ENCODE peak calls at places on chromosomes 2 and 18, in six cellular contexts. X is fibroblast of lung, W is OCI-LY7, D is breast epithelium, K is thoracic aorta, T is heart right ventricle. S is an unnamed sample.

GRCh38 chr2:191165190-191165643 is 14.4 kb upstream of the STAT4 start:
- DNase-seq in X (peak; percentile 85), T (no peak), D (no peak), W (peak; percentile 4), K (no peak), S (no peak)

GRCh38 chr18:31720867-31721266 is 36.5 kb upstream of the B4GALT6 start:
- DNase-seq in D (no peak), X (no peak), T (no peak), K (no peak), W (no peak), S (no peak)

GRCh38 chr2:160952462-160952861 is 207.8 kb upstream of the TANK start:
- DNase-seq in D (no peak), W (no peak), T (peak; percentile 42), X (peak; percentile 71), K (peak; percentile 8), S (peak; percentile 66)

GRCh38 chr2:110832740-110833139 is 100.4 kb downstream of the ACOXL start:
- DNase-seq in D (no peak), T (no peak), X (no peak), K (no peak), W (peak; percentile 33), S (no peak)

GRCh38 chr2:27356056-27356381 is 545 bp downstream of the GTF3C2 start:
- DNase-seq in W (no peak), X (peak; percentile 54), D (no peak), T (no peak), K (no peak), S (peak; percentile 74)

GRCh38 chr18:57776767-57777166 is 26.3 kb downstream of the ATP8B1 start:
- DNase-seq in X (peak; percentile 73), D (no peak), K (no peak), W (no peak), T (no peak), S (no peak)

GRCh38 chr2:1588994-1589611 is 155.2 kb downstream of the PXDN start:
- DNase-seq in W (no peak), X (no peak), K (no peak), T (no peak), D (no peak), S (peak; percentile 27)

GRCh38 chr2:51812138-51812866 is 780.4 kb upstream of the NRXN1 start:
- DNase-seq in T (no peak), K (no peak), X (peak; percentile 39), D (no peak), W (no peak), S (no peak)

GRCh38 chr2:68121873-68122679 is 35.6 kb upstream of the PNO1 start:
- DNase-seq in D (peak; percentile 91), K (peak; percentile 64), W (peak; percentile 78), X (peak; percentile 89), T (peak; percentile 88), S (peak; percentile 89)

GRCh38 chr2:43609304-43609883 is 13.6 kb upstream of the THADA start:
- DNase-seq in K (no peak), D (no peak), X (peak; percentile 62), T (peak; percentile 40), W (peak; percentile 64), S (no peak)

GRCh38 chr18:9380571-9381390 is 46.2 kb downstream of the TWSG1 start:
- DNase-seq in X (peak; percentile 78), K (no peak), D (no peak), T (no peak), W (no peak), S (no peak)

GRCh38 chr18:35511428-35511827 is 13.7 kb upstream of the INO80C start:
- DNase-seq in K (no peak), X (no peak), T (no peak), W (no peak), D (no peak), S (no peak)

GRCh38 chr2:28824207-28824606 is 13.6 kb downstream of the SPDYA start:
- DNase-seq in W (no peak), X (no peak), K (no peak), T (no peak), D (no peak), S (no peak)

GRCh38 chr2:36492216-36492945 is 105.6 kb downstream of the FEZ2 start:
- DNase-seq in D (no peak), T (no peak), K (no peak), X (no peak), W (no peak), S (no peak)

GRCh38 chr2:228655341-228655740 is 473.9 kb upstream of the SPHKAP start:
- DNase-seq in D (no peak), K (no peak), X (no peak), W (no peak), T (no peak), S (no peak)

GRCh38 chr2:167294031-167294774 is 405.9 kb downstream of the XIRP2 start:
- DNase-seq in T (no peak), W (no peak), K (no peak), D (no peak), X (peak; percentile 58), S (peak; percentile 66)

GRCh38 chr2:45406626-45407025 is 204.4 kb downstream of the SRBD1 start:
- DNase-seq in K (no peak), T (no peak), D (no peak), W (no peak), X (peak; percentile 61), S (no peak)

GRCh38 chr2:33620-34019 is 12.7 kb downstream of the FAM110C start:
- DNase-seq in T (no peak), W (no peak), X (no peak), D (no peak), K (no peak), S (no peak)

GRCh38 chr2:74513605-74514367 is 464 bp upstream of the TLX2 start:
- DNase-seq in T (no peak), W (no peak), K (no peak), X (no peak), D (no peak), S (no peak)

GRCh38 chr2:133457862-133458261 is 110.4 kb downstream of the NCKAP5 start:
- DNase-seq in X (no peak), T (no peak), K (no peak), D (no peak), W (no peak), S (no peak)

GRCh38 chr2:179843541-179843940 is 17.9 kb downstream of the ZNF385B start:
- DNase-seq in D (no peak), T (no peak), W (no peak), K (no peak), X (no peak), S (no peak)

GRCh38 chr2:76039505-76039904 is 328.8 kb upstream of the GCFC2 start:
- DNase-seq in T (no peak), D (no peak), K (no peak), W (no peak), X (no peak), S (no peak)
- TF ChIP-seq CTCF in T (no peak), D (no peak), K (no peak), W (no peak), X (no peak), S (no peak)

GRCh38 chr2:233264667-233265066 is 13.2 kb downstream of the ATG16L1 start:
- DNase-seq in X (no peak), K (no peak), T (no peak), W (no peak), D (no peak), S (no peak)
- H3K36me3 ChIP-seq in X (peaks cover 13% of the 10 kb centered on the region), K (peaks cover 69% of the 10 kb centered on the region), T (peaks cover 100% of the 10 kb centered on the region), W (peaks cover 99% of the 10 kb centered on the region), D (no peaks in the 10 kb centered on the region), S (peaks cover 98% of the 10 kb centered on the region)

GRCh38 chr2:60053791-60054190 is 499.7 kb downstream of the BCL11A start:
- DNase-seq in D (no peak), T (no peak), K (no peak), W (no peak), X (no peak), S (no peak)
- TF ChIP-seq CTCF in D (no peak), T (no peak), K (no peak), W (no peak), X (no peak), S (no peak)

GRCh38 chr2:105092797-105093196 is 54.9 kb downstream of the MRPS9 start:
- DNase-seq in D (no peak), K (no peak), W (no peak), X (no peak), T (no peak), S (no peak)
- H3K36me3 ChIP-seq in D (no peaks in the 10 kb centered on the region), K (peaks cover 3% of the 10 kb centered on the region), W (peaks cover 26% of the 10 kb centered on the region), X (no peaks in the 10 kb centered on the region), T (peaks cover 81% of the 10 kb centered on the region), S (peaks cover 26% of the 10 kb centered on the region)

GRCh38 chr2:109279243-109279860 is 150.3 kb downstream of the SH3RF3 start:
- DNase-seq in T (peak; percentile 24), K (no peak), W (no peak), D (no peak), X (peak; percentile 82), S (no peak)

GRCh38 chr2:109277414-109277813 is 148.4 kb downstream of the SH3RF3 start:
- DNase-seq in K (no peak), D (no peak), W (no peak), X (no peak), T (no peak), S (no peak)

GRCh38 chr2:109282360-109282759 is 153.4 kb downstream of the SH3RF3 start:
- DNase-seq in D (no peak), K (no peak), X (no peak), W (no peak), T (no peak), S (no peak)

GRCh38 chr2:109282865-109283264 is 153.9 kb downstream of the SH3RF3 start:
- DNase-seq in T (no peak), K (no peak), W (no peak), X (no peak), D (no peak), S (no peak)

GRCh38 chr2:109280804-109281203 is 151.8 kb downstream of the SH3RF3 start:
- DNase-seq in X (no peak), T (peak; percentile 33), D (no peak), K (no peak), W (no peak), S (no peak)
- TF ChIP-seq CTCF in X (no peak), T (no peak), D (no peak), K (no peak), W (no peak), S (no peak)

GRCh38 chr2:240737958-240738357 is 46.3 kb downstream of the AQP12A start:
- DNase-seq in K (no peak), D (no peak), W (no peak), X (no peak), T (no peak), S (no peak)
- H3K36me3 ChIP-seq in K (no peaks in the 10 kb centered on the region), D (no peaks in the 10 kb centered on the region), W (no peaks in the 10 kb centered on the region), X (no peaks in the 10 kb centered on the region), T (no peaks in the 10 kb centered on the region), S (no peaks in the 10 kb centered on the region)